ENCODE peak calls at places on chromosome 6, in seven cellular contexts. H is hepatocyte, I is HCT116, M is PC-3, N is MM.1S, V is neural progenitor cell, L is GM23338. P is an unnamed sample.

GRCh38 chr6:170271771-170272314 is 19.0 kb downstream of the DLL1 start:
- DNase-seq in M (no peak), V (no peak), N (peak), H (no peak), I (no peak), L (no peak), P (no peak)

GRCh38 chr6:43242908-43243648 is at the start of gene TTBK1:
- DNase-seq in N (no peak), H (no peak), I (no peak), M (no peak), L (peak), V (peak), P (peak)

GRCh38 chr6:157150076-157150475 is 173.2 kb downstream of the TMEM242 start:
- DNase-seq in H (no peak), L (no peak), M (peak), I (no peak), N (no peak), V (no peak), P (peak)

GRCh38 chr6:65450451-65450850 is 256.6 kb downstream of the EYS start:
- DNase-seq in M (no peak), H (no peak), L (peak), N (no peak), I (no peak), V (no peak), P (no peak)

GRCh38 chr6:150208606-150209352 is 65.9 kb downstream of the PPP1R14C start:
- DNase-seq in L (no peak), V (no peak), M (no peak), N (no peak), I (no peak), H (no peak), P (peak)

GRCh38 chr6:132937466-132937906 is 123.1 kb downstream of the RPS12 start:
- DNase-seq in M (peak), H (peak), V (peak), I (peak), L (peak), N (peak), P (peak)

GRCh38 chr6:41536884-41537347 is 9.3 kb upstream of the FOXP4 start:
- DNase-seq in N (no peak), M (peak), L (no peak), I (peak), H (peak), V (no peak), P (no peak)

GRCh38 chr6:135812085-135812526 is 39.4 kb upstream of the PDE7B start:
- DNase-seq in I (no peak), H (no peak), V (no peak), M (peak), L (no peak), N (no peak), P (peak)

GRCh38 chr6:16816891-16817290 is 55.6 kb upstream of the ATXN1 start:
- DNase-seq in I (no peak), M (no peak), H (no peak), V (no peak), N (no peak), L (no peak), P (peak)

GRCh38 chr6:56798163-56798562 is 155.5 kb upstream of the DST start:
- DNase-seq in L (no peak), I (no peak), H (peak), M (peak), N (no peak), V (no peak), P (peak)

GRCh38 chr6:143260857-143261256 is 189.6 kb downstream of the ADAT2 start:
- DNase-seq in H (no peak), M (peak), L (no peak), N (no peak), I (no peak), V (no peak), P (peak)

GRCh38 chr6:115811511-115811910 is 249.2 kb downstream of the FRK start:
- DNase-seq in M (no peak), I (no peak), L (no peak), N (no peak), V (no peak), H (no peak), P (no peak)

GRCh38 chr6:111865049-111865585 is 8.1 kb downstream of the FYN start:
- DNase-seq in N (no peak), I (no peak), H (no peak), L (no peak), V (no peak), M (peak), P (peak)

GRCh38 chr6:106397441-106397840 is 36.9 kb downstream of the CRYBG1 start:
- DNase-seq in N (no peak), L (no peak), I (no peak), V (no peak), H (no peak), M (no peak), P (no peak)

GRCh38 chr6:97294451-97294850 is 11.4 kb upstream of the MMS22L start:
- DNase-seq in M (peak), I (no peak), L (peak), V (no peak), H (no peak), N (no peak), P (peak)

GRCh38 chr6:51025082-51025777 is 206.6 kb downstream of the TFAP2B start:
- DNase-seq in V (no peak), I (no peak), M (peak), H (no peak), L (peak), N (no peak), P (peak)

GRCh38 chr6:154909821-154910220 is 85.3 kb upstream of the TIAM2 start:
- DNase-seq in H (no peak), L (peak), N (no peak), M (no peak), I (no peak), V (peak), P (no peak)

GRCh38 chr6:112176175-112176574 is 78.2 kb downstream of the LAMA4 start:
- DNase-seq in N (no peak), H (no peak), L (no peak), I (no peak), V (no peak), M (peak), P (no peak)

GRCh38 chr6:37913210-37913609 is 93.7 kb downstream of the ZFAND3 start:
- DNase-seq in N (no peak), H (no peak), M (peak), I (no peak), V (no peak), L (no peak), P (peak)

GRCh38 chr6:115830895-115831294 is 229.8 kb downstream of the FRK start:
- DNase-seq in V (no peak), M (peak), I (no peak), L (no peak), N (no peak), H (peak), P (no peak)

GRCh38 chr6:12844284-12845223 is 128.0 kb downstream of the PHACTR1 start:
- DNase-seq in I (peak), H (peak), M (peak), L (peak), V (peak), N (peak), P (peak)

GRCh38 chr6:50030777-50031562 is 9.2 kb upstream of the DEFB110 start:
- DNase-seq in L (peak), N (no peak), M (peak), H (peak), V (peak), I (peak), P (peak)

GRCh38 chr6:85081102-85081501 is 316.7 kb upstream of the TBX18 start:
- DNase-seq in I (no peak), N (no peak), M (no peak), L (no peak), H (no peak), V (no peak), P (no peak)

GRCh38 chr6:93663111-93663510 is 243.8 kb upstream of the EPHA7 start:
- DNase-seq in I (no peak), N (no peak), L (no peak), H (no peak), M (no peak), V (no peak), P (no peak)

GRCh38 chr6:29887330-29887818 is 55.0 kb upstream of the HLA-A start:
- DNase-seq in M (peak), H (peak), I (peak), L (peak), V (peak), N (no peak), P (peak)

GRCh38 chr6:21053612-21054011 is 519.4 kb downstream of the CDKAL1 start:
- DNase-seq in N (no peak), V (no peak), M (peak), H (no peak), I (no peak), L (no peak), P (peak)

GRCh38 chr6:82842721-82843120 is 222.9 kb downstream of the UBE3D start:
- DNase-seq in L (no peak), N (no peak), H (no peak), I (no peak), V (no peak), M (no peak), P (peak)

GRCh38 chr6:88914180-88914579 is 49.2 kb downstream of the RNGTT start:
- DNase-seq in H (no peak), L (peak), N (no peak), V (no peak), M (no peak), I (no peak), P (no peak)

GRCh38 chr6:143059616-143060353 is 904 bp upstream of the AIG1 start:
- DNase-seq in V (no peak), H (peak), N (peak), I (peak), M (peak), L (peak), P (peak)

GRCh38 chr6:73581293-73581692 is 60.5 kb upstream of the EEF1A1 start:
- DNase-seq in L (no peak), V (no peak), H (no peak), I (no peak), N (no peak), M (no peak), P (no peak)

GRCh38 chr6:41733349-41733706 is 2.1 kb downstream of the TFEB start:
- DNase-seq in H (no peak), M (no peak), I (no peak), V (no peak), N (no peak), L (no peak), P (peak)

GRCh38 chr6:137903933-137904821 is 37.1 kb downstream of the TNFAIP3 start:
- DNase-seq in V (no peak), L (no peak), H (peak), I (peak), M (no peak), N (no peak), P (peak)

GRCh38 chr6:16700202-16700997 is 60.9 kb downstream of the ATXN1 start:
- DNase-seq in M (no peak), I (no peak), H (no peak), V (no peak), L (peak), N (no peak), P (no peak)

GRCh38 chr6:101398716-101399626 is 5.5 kb downstream of the GRIK2 start:
- DNase-seq in I (no peak), N (no peak), H (no peak), M (no peak), V (peak), L (peak), P (no peak)
- TF ChIP-seq EZH2 in I (no peak), N (no peak), H (no peak), M (no peak), V (peak), L (peak), P (no peak)

GRCh38 chr6:11711644-11711993 is 67.0 kb downstream of the ADTRP start:
- DNase-seq in N (no peak), L (no peak), H (no peak), V (no peak), M (no peak), I (no peak), P (peak)

GRCh38 chr6:11714116-11714797 is 64.3 kb downstream of the ADTRP start:
- DNase-seq in N (peak), M (no peak), I (no peak), H (no peak), V (no peak), L (no peak), P (no peak)

GRCh38 chr6:11710968-11711643 is 67.5 kb downstream of the ADTRP start:
- DNase-seq in N (no peak), M (no peak), I (no peak), L (no peak), V (no peak), H (no peak), P (no peak)

GRCh38 chr6:11711994-11712698 is 66.5 kb downstream of the ADTRP start:
- DNase-seq in I (no peak), M (no peak), N (no peak), L (no peak), V (no peak), H (no peak), P (peak)

GRCh38 chr6:11712760-11713159 is 65.8 kb downstream of the ADTRP start:
- DNase-seq in L (no peak), I (no peak), H (no peak), V (no peak), N (no peak), M (no peak), P (peak)
- TF ChIP-seq EZH2phosphoT487 in L (no peak), I (no peak), H (no peak), V (no peak), N (no peak), M (no peak), P (no peak)

GRCh38 chr6:130020892-130021483 is 2.6 kb downstream of the L3MBTL3 start:
- DNase-seq in N (peak), L (peak), I (peak), H (peak), M (peak), V (peak), P (peak)

GRCh38 chr6:130018830-130019795 is 732 bp downstream of the L3MBTL3 start:
- DNase-seq in L (peak), I (no peak), V (peak), N (peak), H (peak), M (peak), P (peak)

GRCh38 chr6:130019796-130020105 is 1.4 kb downstream of the L3MBTL3 start:
- DNase-seq in V (no peak), M (no peak), H (peak), I (no peak), L (peak), N (no peak), P (no peak)

GRCh38 chr6:130018292-130018829 is at the start of gene L3MBTL3:
- DNase-seq in N (peak), I (peak), H (peak), V (peak), M (peak), L (peak), P (peak)

GRCh38 chr6:130020106-130020851 is 1.9 kb downstream of the L3MBTL3 start:
- DNase-seq in V (peak), N (no peak), M (no peak), I (no peak), H (peak), L (peak), P (peak)
- TF ChIP-seq EZH2 in V (no peak), N (no peak), M (no peak), I (no peak), H (no peak), L (no peak), P (no peak)

GRCh38 chr6:35089216-35089934 is 51.8 kb downstream of the TCP11 start:
- DNase-seq in I (no peak), N (no peak), V (no peak), H (peak), L (no peak), M (no peak), P (no peak)
- TF ChIP-seq EZH2phosphoT487 in I (no peak), N (no peak), V (no peak), H (no peak), L (no peak), M (no peak), P (no peak)

GRCh38 chr6:100449239-100449691 is 15.5 kb downstream of the SIM1 start:
- DNase-seq in N (no peak), M (no peak), H (no peak), L (peak), V (no peak), I (no peak), P (no peak)
- TF ChIP-seq EZH2 in N (no peak), M (no peak), H (no peak), L (peak), V (peak), I (no peak), P (no peak)

GRCh38 chr6:113971786-113972185 is 838 bp upstream of the HDAC2 start:
- DNase-seq in I (no peak), N (no peak), H (peak), L (no peak), V (no peak), M (no peak), P (peak)
- TF ChIP-seq EZH2phosphoT487 in I (no peak), N (no peak), H (no peak), L (no peak), V (no peak), M (no peak), P (no peak)

GRCh38 chr6:125784365-125784764 is 6.4 kb upstream of the NCOA7 start:
- DNase-seq in N (no peak), M (peak), H (no peak), L (no peak), I (no peak), V (no peak), P (peak)
- TF ChIP-seq EZH2 in N (no peak), M (no peak), H (no peak), L (no peak), I (no peak), V (no peak), P (no peak)

GRCh38 chr6:117509021-117509420 is 26.5 kb downstream of the DCBLD1 start:
- DNase-seq in L (no peak), M (peak), I (no peak), N (no peak), V (no peak), H (no peak), P (no peak)
- TF ChIP-seq EZH2phosphoT487 in L (no peak), M (no peak), I (no peak), N (no peak), V (no peak), H (no peak), P (no peak)

P was measured in GM23248.